ENCODE peak calls at places on chromosomes 1 and 21, in four cellular contexts. L is A673, P is endothelial cell of umbilical vein, E is PC-3. O is an unnamed sample.

GRCh38 chr1:233975486-233975885 is 71.0 kb downstream of the SLC35F3 start:
- DNase-seq in L (no peak), P (no peak), E (no peak), O (no peak)

GRCh38 chr1:39392851-39393573 is 98.4 kb upstream of the BMP8A start:
- DNase-seq in L (no peak), P (peak; percentile 83), E (no peak), O (no peak)

GRCh38 chr1:115811140-115811828 is 29.6 kb downstream of the NHLH2 start:
- DNase-seq in L (no peak), P (peak; percentile 82), E (peak; percentile 29), O (peak; percentile 75)

GRCh38 chr1:41868241-41868953 is 50.3 kb downstream of the HIVEP3 start:
- DNase-seq in L (no peak), P (no peak), E (peak; percentile 18), O (no peak)

GRCh38 chr1:173276922-173277800 is 70.0 kb upstream of the TNFSF4 start:
- DNase-seq in L (no peak), P (no peak), E (no peak), O (no peak)

GRCh38 chr1:20992327-20993056 is 184.2 kb downstream of the EIF4G3 start:
- DNase-seq in L (no peak), P (no peak), E (no peak), O (no peak)

GRCh38 chr1:181583598-181583997 is 100.3 kb downstream of the CACNA1E start:
- DNase-seq in L (no peak), P (no peak), E (no peak), O (no peak)

GRCh38 chr1:198465201-198466144 is 75.0 kb downstream of the ATP6V1G3 start:
- DNase-seq in L (peak; percentile 61), P (peak; percentile 83), E (peak; percentile 74), O (no peak)

GRCh38 chr1:27372808-27373690 is 1.6 kb downstream of the FCN3 start:
- DNase-seq in L (no peak), P (no peak), E (no peak), O (no peak)

GRCh38 chr1:15756143-15757015 is 2.2 kb upstream of the FBLIM1 start:
- DNase-seq in L (no peak), P (peak; percentile 47), E (peak; percentile 76), O (peak; percentile 62)

GRCh38 chr21:41895643-41896493 is 16.7 kb upstream of the PRDM15 start:
- DNase-seq in L (no peak), P (peak; percentile 29), E (no peak), O (no peak)

GRCh38 chr1:26094076-26094669 is 17.5 kb upstream of the PDIK1L start:
- DNase-seq in L (no peak), P (no peak), E (no peak), O (no peak)

GRCh38 chr1:247277211-247277610 is 21.3 kb downstream of the VN1R5 start:
- DNase-seq in L (no peak), P (no peak), E (no peak), O (no peak)

GRCh38 chr1:212630159-212630900 is 21.8 kb downstream of the ATF3 start:
- DNase-seq in L (peak; percentile 63), P (peak; percentile 42), E (peak; percentile 77), O (peak; percentile 44)

GRCh38 chr1:53369761-53370160 is 41.9 kb upstream of the LRP8 start:
- DNase-seq in L (no peak), P (no peak), E (no peak), O (no peak)

GRCh38 chr1:219629481-219629880 is 16.6 kb upstream of the ZC3H11B start:
- DNase-seq in L (no peak), P (no peak), E (peak; percentile 64), O (no peak)

GRCh38 chr1:23594927-23595353 is 35.6 kb upstream of the ID3 start:
- DNase-seq in L (no peak), P (no peak), E (no peak), O (no peak)

GRCh38 chr1:212477014-212477679 is 44.4 kb downstream of the NENF start:
- DNase-seq in L (peak; percentile 88), P (peak; percentile 83), E (peak; percentile 99), O (peak; percentile 81)

GRCh38 chr1:213983589-213984386 is 4.0 kb upstream of the PROX1 start:
- DNase-seq in L (no peak), P (no peak), E (no peak), O (no peak)

GRCh38 chr1:220153147-220153546 is 59.2 kb downstream of the IARS2 start:
- DNase-seq in L (no peak), P (no peak), E (no peak), O (no peak)

GRCh38 chr1:231159202-231159962 is 2.5 kb upstream of the TRIM67 start:
- DNase-seq in L (no peak), P (no peak), E (no peak), O (no peak)

GRCh38 chr1:2014726-2015382 is 4.3 kb upstream of the GABRD start:
- DNase-seq in L (no peak), P (no peak), E (peak; percentile 57), O (peak; percentile 26)

GRCh38 chr21:37259426-37259825 is 7.7 kb downstream of the VPS26C start:
- DNase-seq in L (no peak), P (no peak), E (no peak), O (no peak)

GRCh38 chr1:9004731-9005708 is 21.2 kb downstream of the SLC2A7 start:
- DNase-seq in L (peak; percentile 88), P (peak; percentile 85), E (peak; percentile 84), O (peak; percentile 63)

GRCh38 chr21:17414766-17415165 is 98.1 kb upstream of the CXADR start:
- DNase-seq in L (no peak), P (no peak), E (no peak), O (no peak)

GRCh38 chr1:96998466-96998865 is 276.9 kb downstream of the PTBP2 start:
- DNase-seq in L (no peak), P (no peak), E (no peak), O (no peak)

GRCh38 chr1:223175032-223175431 is 32.0 kb upstream of the TLR5 start:
- DNase-seq in L (no peak), P (no peak), E (peak; percentile 62), O (no peak)

GRCh38 chr1:18144062-18144461 is 36.5 kb downstream of the IGSF21 start:
- DNase-seq in L (no peak), P (no peak), E (no peak), O (no peak)

GRCh38 chr1:197356723-197357533 is 88.9 kb downstream of the CRB1 start:
- DNase-seq in L (peak; percentile 73), P (peak; percentile 49), E (peak; percentile 62), O (peak; percentile 41)

GRCh38 chr1:207956976-207957375 is 46.1 kb upstream of the CD34 start:
- DNase-seq in L (no peak), P (peak; percentile 86), E (no peak), O (no peak)

GRCh38 chr1:207958376-207959139 is 47.6 kb upstream of the CD34 start:
- DNase-seq in L (no peak), P (no peak), E (no peak), O (no peak)

GRCh38 chr1:207962716-207963428 is 51.9 kb upstream of the CD34 start:
- DNase-seq in L (peak; percentile 4), P (peak; percentile 71), E (no peak), O (no peak)

GRCh38 chr1:207959995-207960745 is 49.2 kb upstream of the CD34 start:
- DNase-seq in L (no peak), P (no peak), E (no peak), O (no peak)

GRCh38 chr1:207959141-207959825 is 48.4 kb upstream of the CD34 start:
- DNase-seq in L (peak; percentile 5), P (peak; percentile 63), E (no peak), O (no peak)
- TF ChIP-seq EZH2 in L (peak; percentile 89), P (no peak), E (no peak), O (no peak)

DNA sequence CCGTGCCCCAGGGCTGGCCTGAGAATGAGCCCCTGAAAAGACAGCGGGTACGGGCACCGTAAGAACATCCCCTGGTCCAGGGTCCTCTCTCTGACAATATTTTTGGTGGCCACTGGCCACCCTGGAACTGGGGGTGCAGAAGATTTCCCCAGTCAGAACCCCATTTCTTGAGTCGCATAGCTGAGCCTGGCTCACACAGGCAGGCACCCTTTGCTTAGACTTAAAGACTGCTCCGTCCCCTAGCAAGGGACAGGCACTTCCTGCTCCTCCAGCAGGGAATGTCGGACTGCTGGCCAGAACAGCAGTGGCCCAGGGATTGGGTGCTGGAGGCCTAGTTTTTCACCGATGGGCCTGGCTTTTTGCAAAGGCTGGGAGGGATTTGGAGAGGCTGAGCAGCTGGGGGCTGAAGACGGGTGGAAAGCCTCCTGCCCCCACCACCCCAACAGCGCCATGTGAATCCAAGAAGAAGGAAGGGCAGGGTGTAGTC is 4.3 kb downstream of the OLIG2 start:
- DNase-seq in L (no peak), P (no peak), E (no peak), O (no peak)
- TF ChIP-seq EZH2 in L (peak; percentile 45), P (peak; percentile 53), E (no peak), O (no peak)

GRCh38 chr1:47417129-47418044 is 1.3 kb downstream of the FOXE3 start:
- DNase-seq in L (no peak), P (no peak), E (no peak), O (no peak)

GRCh38 chr1:47418681-47419272 is 2.7 kb downstream of the FOXE3 start:
- DNase-seq in L (no peak), P (no peak), E (no peak), O (no peak)

GRCh38 chr1:47415728-47416318 is at the start of gene FOXE3:
- DNase-seq in L (no peak), P (no peak), E (no peak), O (no peak)

GRCh38 chr1:47418122-47418521 is 2.0 kb downstream of the FOXE3 start:
- DNase-seq in L (no peak), P (no peak), E (no peak), O (no peak)

DNA sequence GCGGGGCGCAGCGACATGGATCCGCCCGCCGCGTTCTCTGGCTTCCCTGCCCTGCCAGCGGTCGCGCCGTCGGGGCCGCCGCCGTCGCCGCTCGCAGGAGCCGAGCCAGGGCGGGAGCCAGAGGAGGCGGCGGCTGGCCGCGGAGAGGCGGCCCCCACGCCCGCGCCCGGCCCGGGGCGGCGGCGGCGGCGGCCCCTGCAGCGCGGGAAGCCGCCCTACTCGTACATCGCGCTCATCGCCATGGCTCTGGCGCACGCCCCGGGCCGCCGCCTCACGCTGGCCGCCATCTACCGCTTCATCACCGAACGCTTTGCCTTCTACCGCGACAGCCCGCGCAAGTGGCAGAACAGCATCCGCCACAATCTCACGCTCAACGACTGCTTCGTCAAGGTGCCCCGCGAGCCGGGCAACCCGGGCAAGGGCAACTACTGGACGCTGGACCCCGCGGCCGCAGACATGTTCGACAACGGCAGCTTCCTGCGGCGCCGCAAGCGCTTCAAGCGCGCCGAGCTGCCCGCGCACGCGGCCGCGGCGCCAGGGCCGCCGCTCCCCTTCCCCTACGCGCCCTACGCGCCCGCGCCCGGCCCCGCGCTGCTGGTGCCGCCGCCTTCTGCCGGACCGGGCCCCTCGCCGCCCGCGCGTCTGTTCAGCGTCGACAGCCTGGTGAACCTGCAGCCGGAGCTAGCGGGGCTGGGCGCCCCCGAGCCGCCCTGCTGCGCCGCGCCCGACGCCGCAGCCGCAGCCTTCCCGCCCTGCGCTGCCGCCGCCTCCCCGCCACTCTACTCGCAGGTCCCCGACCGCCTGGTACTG is 439 bp downstream of the FOXE3 start:
- DNase-seq in L (no peak), P (peak; percentile 6), E (no peak), O (no peak)
- TF ChIP-seq EZH2 in L (no peak), P (peak; percentile 90), E (no peak), O (no peak)

DNA sequence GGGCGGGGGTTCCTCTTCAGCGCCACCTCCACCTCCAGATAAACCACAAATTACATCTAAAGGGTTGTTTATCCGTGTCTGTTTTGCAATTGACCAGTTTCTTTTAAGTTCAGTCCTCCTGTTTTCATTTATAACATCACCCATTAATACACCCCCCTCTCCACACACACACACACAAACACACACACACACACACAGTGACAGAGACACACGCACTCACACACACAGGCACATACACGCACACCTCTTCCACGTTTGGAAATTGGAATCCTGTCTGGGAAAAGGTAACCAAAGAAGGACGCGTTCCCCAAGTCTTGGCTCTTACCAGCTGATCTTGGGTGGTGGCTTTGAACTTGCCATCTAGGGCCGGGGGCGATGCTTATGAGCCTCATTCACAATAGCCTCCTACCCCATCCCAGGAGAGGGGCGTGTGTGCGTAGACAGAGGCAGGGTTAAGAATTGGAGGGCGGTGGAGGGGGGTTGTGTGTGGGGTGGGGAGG is 442 bp upstream of the CSMD2 start:
- DNase-seq in L (no peak), P (no peak), E (no peak), O (no peak)
- TF ChIP-seq EZH2 in L (peak; percentile 21), P (peak; percentile 19), E (no peak), O (no peak)